ENCODE peak calls at places on chromosomes 1 and 21, in four cellular contexts. V is fibroblast of pulmonary artery, J is osteoblast, S is fibroblast of the aortic adventitia. X is an unnamed sample.

GRCh38 chr1:9823943-9824701 is at the start of gene CLSTN1:
- DNase-seq in J (peak), S (peak), V (peak), X (peak)

GRCh38 chr1:102595106-102595505 is 513.2 kb downstream of the COL11A1 start:
- DNase-seq in J (no peak), V (peak), S (no peak), X (no peak)

GRCh38 chr1:65310078-65310587 is 790 bp downstream of the DNAJC6 start:
- DNase-seq in S (no peak), J (peak), V (no peak), X (peak)

GRCh38 chr21:34799092-34799491 is 130.3 kb downstream of the CLIC6 start:
- DNase-seq in S (no peak), J (no peak), V (no peak), X (no peak)

GRCh38 chr1:93623875-93624274 is 57.8 kb downstream of the BCAR3 start:
- DNase-seq in S (peak), J (no peak), V (peak), X (peak)

GRCh38 chr1:11569551-11569950 is 84.7 kb downstream of the FBXO2 start:
- DNase-seq in V (no peak), J (peak), S (no peak), X (no peak)

GRCh38 chr1:60234761-60235160 is 161.2 kb upstream of the C1orf87 start:
- DNase-seq in V (no peak), J (no peak), S (no peak), X (no peak)

GRCh38 chr1:78647238-78647637 is 2.4 kb upstream of the IFI44 start:
- DNase-seq in V (no peak), S (no peak), J (no peak), X (no peak)

GRCh38 chr1:187734427-187734826 is 905.7 kb downstream of the PLA2G4A start:
- DNase-seq in S (no peak), J (no peak), V (no peak), X (no peak)

GRCh38 chr1:22749919-22750670 is 39.5 kb downstream of the EPHB2 start:
- DNase-seq in S (peak), V (peak), J (peak), X (peak)

GRCh38 chr1:213786683-213787082 is 201.1 kb upstream of the PROX1 start:
- DNase-seq in V (no peak), J (no peak), S (no peak), X (no peak)

GRCh38 chr1:55692721-55693120 is 477.6 kb upstream of the USP24 start:
- DNase-seq in J (no peak), V (no peak), S (no peak), X (no peak)
- H3K4me3 ChIP-seq in J (no peak), V (no peak), S (no peak), X (no peak)

GRCh38 chr1:38870996-38871395 is 2.2 kb downstream of the MYCBP start:
- DNase-seq in S (no peak), J (no peak), V (no peak), X (no peak)

GRCh38 chr1:38872401-38873026 is 634 bp downstream of the MYCBP start:
- DNase-seq in S (peak), J (peak), V (peak), X (peak)

GRCh38 chr1:38875811-38876210 is 2.7 kb upstream of the MYCBP start:
- DNase-seq in V (no peak), S (no peak), J (no peak), X (no peak)

GRCh38 chr1:38873027-38873969 is at the start of gene MYCBP:
- DNase-seq in S (peak), V (peak), J (peak), X (peak)
- TF ChIP-seq CTCF in S (peak), V (no peak), J (no peak), X (peak)

DNA sequence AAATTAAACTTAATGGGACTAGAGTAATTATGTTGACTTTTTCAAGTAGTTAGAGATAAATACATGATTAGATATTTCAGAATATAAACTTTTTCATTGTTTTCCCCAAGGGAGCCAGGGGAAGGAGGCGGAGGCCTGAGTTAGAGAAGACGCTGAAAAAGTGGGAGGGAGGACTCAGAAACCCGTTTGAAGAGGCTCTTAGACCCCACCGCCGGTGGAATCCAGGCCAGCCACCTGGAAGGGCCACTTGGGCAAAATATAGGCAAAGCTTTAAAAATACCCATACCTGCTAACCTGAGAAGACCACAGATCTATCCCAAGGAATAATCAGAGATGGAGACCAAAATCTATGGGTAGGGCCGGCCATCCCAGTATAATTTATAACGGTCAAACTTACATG is 242.6 kb downstream of the PTPRU start:
- DNase-seq in S (no peak), V (no peak), J (no peak), X (no peak)
- H3K4me3 ChIP-seq in S (no peak), V (no peak), J (no peak), X (no peak)

GRCh38 chr1:168110896-168111545 is 25.7 kb downstream of the GPR161 start:
- DNase-seq in J (no peak), S (peak), V (peak), X (no peak)
- TF ChIP-seq CTCF in J (no peak), S (no peak), V (no peak), X (no peak)

GRCh38 chr1:212415107-212415841 is 588 bp upstream of the PACC1 start:
- DNase-seq in V (no peak), S (no peak), J (no peak), X (no peak)
- H3K4me3 ChIP-seq in V (peak), S (peak), J (peak), X (peak)

GRCh38 chr1:161365207-161365606 is 2.5 kb downstream of the CFAP126 start:
- DNase-seq in S (no peak), V (no peak), J (no peak), X (no peak)
- TF ChIP-seq CTCF in S (no peak), V (no peak), J (no peak), X (no peak)

DNA sequence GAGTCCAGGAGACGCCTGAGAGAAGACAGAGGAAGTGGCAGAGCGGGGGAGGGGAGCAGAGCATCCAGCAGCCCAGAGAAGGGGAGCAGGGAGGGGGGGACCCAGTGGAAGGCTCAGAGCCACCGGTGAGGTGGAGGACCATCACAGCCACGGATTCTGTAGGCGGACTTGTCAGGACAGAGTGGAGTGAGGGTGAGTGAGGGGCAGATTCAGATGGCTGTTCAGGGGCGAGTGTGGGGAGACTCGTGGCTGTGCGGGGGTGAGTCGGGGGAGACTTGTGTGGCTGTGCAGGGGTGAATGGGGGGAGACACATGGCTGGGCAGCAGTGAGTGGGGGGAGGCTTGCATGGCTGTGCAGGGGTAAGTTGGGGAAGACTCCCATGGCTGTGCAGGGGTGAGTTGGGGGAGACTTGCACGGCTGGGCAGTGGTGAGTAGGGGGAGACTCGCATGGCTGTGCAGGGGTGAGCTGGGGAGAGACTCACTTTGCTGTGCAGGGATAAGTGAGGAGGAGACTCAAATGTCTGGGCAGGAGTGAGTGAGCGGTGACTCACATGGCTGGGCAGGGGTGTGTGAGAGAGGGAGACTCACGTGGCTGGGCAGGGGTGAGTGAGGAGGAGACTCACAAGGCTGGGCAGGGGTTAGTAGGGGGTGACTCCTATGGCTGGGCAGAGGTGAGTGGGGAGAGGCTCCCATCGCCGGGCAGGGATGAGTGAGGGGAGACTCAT is 56.8 kb upstream of the ABCG1 start:
- DNase-seq in V (no peak), J (no peak), S (no peak), X (no peak)
- H3K4me3 ChIP-seq in V (no peak), J (no peak), S (no peak), X (no peak)

DNA sequence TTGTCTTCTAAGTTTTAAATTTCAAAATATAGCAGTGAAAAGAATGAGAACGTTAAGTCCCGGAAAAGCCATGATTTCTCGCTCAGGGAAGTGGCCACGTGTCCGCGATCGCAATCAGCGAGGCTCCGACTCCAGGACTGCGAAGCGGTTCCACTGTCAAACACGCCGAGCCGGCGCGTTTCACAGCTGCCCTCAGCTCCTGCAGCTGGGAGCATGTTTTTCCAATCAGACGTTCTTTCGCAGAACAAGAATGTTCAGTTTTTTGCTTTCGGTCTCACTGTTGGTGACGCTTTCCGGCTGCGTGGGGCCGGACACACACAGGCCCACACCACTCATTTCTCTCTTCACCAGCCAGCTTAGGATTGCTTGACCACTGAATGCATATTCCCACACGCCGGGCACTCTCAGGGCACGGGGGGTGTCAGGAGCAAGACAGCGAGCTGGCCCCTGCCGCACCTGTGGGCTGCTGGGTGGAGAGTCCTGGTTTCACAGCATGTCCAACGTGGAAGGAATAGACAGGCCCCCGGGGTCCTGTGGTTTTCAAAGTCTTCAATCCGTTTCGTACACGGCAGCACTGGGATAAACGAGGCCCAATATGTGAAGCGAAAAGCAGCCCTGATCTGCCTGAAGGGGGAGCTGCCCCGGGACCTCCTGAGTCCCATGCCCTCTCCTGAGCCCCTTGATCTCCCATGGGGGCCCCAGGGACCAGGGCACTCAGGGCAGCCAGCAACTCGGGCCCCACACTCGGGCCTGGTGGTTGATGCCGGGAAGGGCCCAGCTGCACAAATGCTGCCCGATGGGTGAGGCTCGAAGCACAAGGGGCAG is 47.3 kb upstream of the COL18A1 start:
- DNase-seq in S (no peak), J (no peak), V (no peak), X (peak)
- TF ChIP-seq CTCF in S (no peak), J (no peak), V (peak), X (no peak)

GRCh38 chr1:16903054-16903453 is 7.3 kb downstream of the RNU1-2 start:
- DNase-seq in S (peak), J (peak), V (peak), X (peak)
- H3K4me3 ChIP-seq in S (no peak), J (peak), V (no peak), X (peak)

GRCh38 chr1:109772658-109773202 is 9.0 kb upstream of the EPS8L3 start:
- DNase-seq in S (no peak), J (no peak), V (no peak), X (no peak)

GRCh38 chr1:109773900-109774485 is 10.3 kb upstream of the EPS8L3 start:
- DNase-seq in V (no peak), S (no peak), J (peak), X (no peak)

GRCh38 chr1:109771712-109772657 is 8.3 kb upstream of the EPS8L3 start:
- DNase-seq in J (peak), V (no peak), S (no peak), X (no peak)

GRCh38 chr1:109775408-109775807 is 11.7 kb upstream of the EPS8L3 start:
- DNase-seq in V (no peak), J (peak), S (peak), X (no peak)

DNA sequence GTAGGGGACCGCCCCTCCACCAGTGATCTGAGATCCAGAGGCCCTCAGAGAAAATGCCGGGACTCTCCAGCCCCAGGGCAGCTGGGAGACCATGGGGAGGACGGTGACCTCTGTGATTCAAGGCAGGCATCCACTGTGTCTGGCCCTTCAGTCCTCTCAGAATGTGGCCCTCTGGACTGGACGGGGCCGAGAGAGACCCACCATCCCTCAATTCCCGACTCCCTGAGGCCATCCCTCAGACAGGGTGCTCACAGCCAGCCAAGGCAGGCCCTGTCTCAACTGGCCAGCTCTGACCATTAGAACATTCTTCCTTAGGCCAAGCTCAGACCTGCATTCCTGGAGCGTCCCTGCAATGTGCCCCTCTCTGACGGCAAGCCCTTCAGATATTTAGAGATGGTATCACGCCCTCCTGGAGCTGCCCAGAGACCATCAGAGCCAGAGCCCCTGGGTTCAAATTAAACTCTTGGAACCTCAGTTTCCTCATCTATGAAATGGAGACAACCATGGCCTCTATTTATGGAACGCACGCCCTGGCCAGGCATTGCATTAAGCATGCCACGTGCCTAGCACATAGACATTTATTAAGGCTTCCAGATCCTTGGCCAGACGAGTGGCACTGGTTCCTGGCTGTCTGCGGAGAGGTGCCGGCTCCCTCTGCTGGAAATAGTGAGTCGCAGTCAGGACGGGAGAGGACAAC is 9.6 kb upstream of the EPS8L3 start:
- DNase-seq in V (peak), S (peak), J (peak), X (peak)
- TF ChIP-seq CTCF in V (peak), S (peak), J (peak), X (peak)

X was measured in fibroblast of villous mesenchyme.